ENCODE peak calls at places on chromosomes 6 and 20, in five cellular contexts. M, G, E, D and W are unnamed samples.

GRCh38 chr6:157987788-157988699 is 6.4 kb downstream of the SYNJ2 start:
- DNase-seq in M (no peak), D (no peak), G (no peak), E (no peak), W (no peak)

GRCh38 chr6:36724514-36725385 is 27.1 kb downstream of the RAB44 start:
- DNase-seq in D (no peak), E (peak), M (peak), G (peak), W (peak)

GRCh38 chr6:26743941-26744699 is 84.6 kb upstream of the ZNF322 start:
- DNase-seq in D (no peak), E (no peak), G (no peak), M (peak), W (no peak)

GRCh38 chr6:46184114-46184513 is 13.3 kb upstream of the ENPP5 start:
- DNase-seq in M (no peak), E (no peak), G (no peak), D (no peak), W (no peak)

GRCh38 chr6:148794797-148795196 is 48.0 kb downstream of the UST start:
- DNase-seq in G (no peak), D (no peak), M (no peak), E (no peak), W (no peak)

GRCh38 chr6:89895273-89895874 is 1.1 kb downstream of the GJA10 start:
- DNase-seq in G (peak), D (no peak), M (peak), E (peak), W (peak)

GRCh38 chr20:55172310-55173002 is 697.1 kb downstream of the DOK5 start:
- DNase-seq in M (no peak), E (no peak), D (no peak), G (no peak), W (no peak)

GRCh38 chr20:57530327-57530981 is 5.5 kb upstream of the CTCFL start:
- DNase-seq in E (no peak), D (no peak), M (no peak), G (no peak), W (peak)

GRCh38 chr6:2839195-2839981 is 2.3 kb downstream of the SERPINB1 start:
- DNase-seq in G (no peak), D (no peak), M (no peak), E (peak), W (no peak)

GRCh38 chr20:43467589-43467988 is 9.9 kb downstream of the SRSF6 start:
- DNase-seq in M (no peak), G (no peak), E (no peak), D (no peak), W (no peak)

GRCh38 chr6:170087946-170088348 is 202.9 kb downstream of the DLL1 start:
- DNase-seq in D (peak), G (no peak), M (peak), E (no peak), W (no peak)

GRCh38 chr6:42352856-42353564 is 98.7 kb downstream of the TRERF1 start:
- DNase-seq in D (no peak), G (no peak), E (no peak), M (no peak), W (no peak)

GRCh38 chr20:59825944-59826759 is 107.3 kb downstream of the SYCP2 start:
- DNase-seq in M (peak), G (no peak), D (no peak), E (no peak), W (no peak)

GRCh38 chr6:39882567-39882953 is 51.7 kb downstream of the MOCS1 start:
- DNase-seq in M (no peak), G (no peak), D (no peak), E (peak), W (no peak)

GRCh38 chr6:35068206-35068605 is 72.9 kb downstream of the TCP11 start:
- DNase-seq in E (no peak), G (no peak), D (no peak), M (no peak), W (no peak)

GRCh38 chr6:83867527-83868161 is 8.2 kb downstream of the CYB5R4 start:
- DNase-seq in E (no peak), M (no peak), G (no peak), D (no peak), W (no peak)

GRCh38 chr6:67073938-67074337 is 1366.9 kb upstream of the EYS start:
- DNase-seq in D (no peak), M (no peak), G (no peak), E (no peak), W (no peak)

GRCh38 chr6:69918766-69919165 is 52.4 kb downstream of the COL19A1 start:
- DNase-seq in M (no peak), D (no peak), G (no peak), E (no peak), W (no peak)

GRCh38 chr20:16528078-16528477 is 45.2 kb downstream of the KIF16B start:
- DNase-seq in D (no peak), E (peak), G (no peak), M (no peak), W (no peak)

GRCh38 chr6:2952557-2953095 is 18.7 kb downstream of the SERPINB6 start:
- DNase-seq in G (no peak), M (peak), E (peak), D (no peak), W (peak)

GRCh38 chr6:109793793-109794192 is 102.7 kb downstream of the FIG4 start:
- DNase-seq in G (no peak), M (no peak), D (no peak), E (no peak), W (no peak)

GRCh38 chr20:2705931-2706645 is 13.5 kb downstream of the EBF4 start:
- DNase-seq in D (no peak), M (no peak), G (no peak), E (no peak), W (no peak)

GRCh38 chr6:150307520-150307919 is 61.3 kb upstream of the IYD start:
- DNase-seq in E (no peak), M (no peak), D (no peak), G (no peak), W (no peak)

GRCh38 chr6:157944983-157945931 is 36.4 kb upstream of the SYNJ2 start:
- DNase-seq in E (no peak), D (no peak), G (no peak), M (no peak), W (no peak)

GRCh38 chr20:62606551-62607201 is 35.6 kb upstream of the SLCO4A1 start:
- DNase-seq in G (no peak), M (no peak), E (no peak), D (no peak), W (no peak)

GRCh38 chr6:138428943-138429616 is 25.1 kb downstream of the HEBP2 start:
- DNase-seq in M (no peak), D (no peak), E (peak), G (no peak), W (peak)

GRCh38 chr20:8652396-8652795 is 416.5 kb upstream of the PLCB4 start:
- DNase-seq in G (no peak), D (no peak), E (no peak), M (no peak), W (no peak)

GRCh38 chr20:19974621-19975435 is 42.3 kb upstream of the NAA20 start:
- DNase-seq in M (peak), E (no peak), G (no peak), D (no peak), W (no peak)

GRCh38 chr6:133595076-133595868 is 293.6 kb upstream of the TCF21 start:
- DNase-seq in M (no peak), G (no peak), E (no peak), D (no peak), W (no peak)

GRCh38 chr6:70299456-70299855 is 3.4 kb downstream of the COL9A1 start:
- DNase-seq in D (no peak), E (no peak), M (no peak), G (no peak), W (peak)

GRCh38 chr6:11618533-11618932 is 81.0 kb downstream of the TMEM170B start:
- DNase-seq in E (no peak), D (peak), M (no peak), G (no peak), W (peak)

GRCh38 chr20:36133821-36134220 is 20.7 kb upstream of the EPB41L1 start:
- DNase-seq in M (no peak), D (no peak), E (no peak), G (no peak), W (no peak)

GRCh38 chr20:9301129-9302072 is 213.0 kb upstream of the LAMP5 start:
- DNase-seq in G (no peak), M (no peak), D (no peak), E (peak), W (no peak)

DNA sequence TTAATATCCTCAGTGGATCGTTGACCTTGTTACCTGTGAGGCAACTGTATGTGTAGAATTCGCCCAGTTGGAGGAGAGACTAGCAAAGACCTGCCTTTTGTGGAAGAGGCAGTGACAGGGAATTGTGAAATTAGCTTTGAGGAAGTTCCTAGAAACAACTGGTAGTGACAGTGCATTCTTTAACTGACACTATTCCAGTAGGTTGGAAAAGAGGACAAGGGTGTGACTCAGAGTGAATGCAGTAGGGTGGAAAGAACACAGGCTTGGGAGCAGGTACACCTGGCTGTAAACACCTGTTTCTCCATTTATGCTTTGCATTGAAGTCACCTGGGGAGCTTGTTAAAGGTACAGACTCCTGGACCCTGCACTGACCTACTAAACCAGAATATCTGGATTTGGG is 295.7 kb downstream of the PHACTR1 start:
- DNase-seq in D (no peak), E (no peak), M (no peak), G (no peak), W (no peak)
- TF ChIP-seq SUZ12 in D (no peak), E (no peak), M (no peak), G (no peak), W (no peak)

GRCh38 chr6:31652925-31653724 is 664 bp upstream of the BAG6 start:
- DNase-seq in G (peak), E (peak), D (no peak), M (no peak), W (peak)
- TF ChIP-seq SUZ12 in G (no peak), E (no peak), D (no peak), M (no peak), W (no peak)

DNA sequence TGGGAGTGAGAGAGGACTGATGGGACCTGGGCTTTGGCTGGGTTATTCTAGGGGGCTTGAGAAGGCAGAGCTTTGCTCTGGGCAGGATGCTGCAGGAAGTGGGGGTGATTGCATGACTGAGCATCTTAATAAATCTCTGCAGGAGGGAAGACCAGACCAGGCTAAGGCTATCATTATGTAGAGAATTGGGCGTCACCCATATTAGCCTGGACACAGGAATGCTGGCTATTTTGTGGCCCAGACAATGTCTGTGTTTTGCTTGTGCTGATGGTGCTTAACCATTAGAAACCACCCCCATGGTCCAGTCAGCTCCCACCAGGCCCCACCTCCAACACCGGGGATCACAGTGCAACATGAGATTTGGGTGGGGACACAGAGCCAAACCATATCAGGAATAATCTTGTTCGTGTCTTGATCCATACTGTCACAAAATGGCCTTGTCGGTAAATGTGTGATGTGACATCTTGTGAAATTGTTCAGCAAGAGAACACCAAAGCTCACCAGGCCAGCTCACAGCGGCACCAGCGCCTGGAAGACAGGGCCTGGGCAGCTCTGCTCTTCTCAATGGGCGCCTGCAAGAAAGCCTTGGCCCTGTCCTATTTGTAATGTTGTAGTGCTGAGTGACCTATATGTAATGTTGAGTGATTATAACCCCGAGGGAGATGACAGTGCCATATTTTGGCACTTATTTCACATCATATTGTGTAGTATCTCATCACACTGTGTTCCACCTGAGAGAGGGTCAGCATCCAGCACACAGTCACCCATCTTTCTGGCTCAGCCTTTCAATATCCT is 211.8 kb downstream of the QKI start:
- DNase-seq in M (no peak), D (no peak), E (no peak), G (no peak), W (no peak)
- TF ChIP-seq SUZ12 in M (no peak), D (no peak), E (no peak), G (no peak), W (no peak)

GRCh38 chr20:51529758-51530157 is 12.8 kb downstream of the NFATC2 start:
- DNase-seq in G (no peak), D (no peak), M (no peak), E (no peak), W (no peak)
- TF ChIP-seq SUZ12 in G (no peak), D (no peak), M (no peak), E (no peak), W (no peak)